ENCODE peak calls at places on chromosomes 4 and X, in six cellular contexts. D is GM20000, X is EL, O is T1000, S is iPS-NIHi11, J is left ventricle myocardium inferior. Q is an unnamed sample.

GRCh38 chrX:109716431-109717028 is 16.5 kb downstream of the ACSL4 start:
- DNase-seq in X (no peak), D (no peak), S (no peak), O (no peak), J (no peak), Q (no peak)

GRCh38 chr4:165873298-165874071 is 448 bp downstream of the TLL1 start:
- DNase-seq in X (peak), J (peak), O (no peak), S (peak), D (peak), Q (peak)

GRCh38 chr4:19381068-19381467 is 870.6 kb upstream of the SLIT2 start:
- DNase-seq in D (no peak), O (no peak), J (no peak), S (no peak), X (peak), Q (no peak)

GRCh38 chr4:112819729-112820128 is 182.8 kb downstream of the LARP7 start:
- DNase-seq in S (no peak), J (no peak), X (no peak), O (no peak), D (no peak), Q (no peak)

GRCh38 chr4:153205028-153205648 is 895 bp downstream of the TRIM2 start:
- DNase-seq in J (no peak), D (no peak), X (no peak), S (no peak), O (peak), Q (no peak)

GRCh38 chr4:56240554-56241190 is 146.6 kb downstream of the AASDH start:
- DNase-seq in J (no peak), O (no peak), D (no peak), X (no peak), S (no peak), Q (no peak)

GRCh38 chrX:12973561-12974216 is 1.2 kb upstream of the TMSB4X start:
- DNase-seq in O (no peak), S (no peak), J (peak), D (no peak), X (no peak), Q (no peak)

GRCh38 chr4:41796545-41797210 is 48.2 kb upstream of the PHOX2B start:
- DNase-seq in J (no peak), S (peak), O (no peak), X (no peak), D (no peak), Q (no peak)

GRCh38 chrX:151793886-151794285 is 59.3 kb downstream of the CNGA2 start:
- DNase-seq in S (no peak), D (no peak), J (no peak), O (no peak), X (no peak), Q (no peak)

GRCh38 chrX:25442501-25442900 is 426.7 kb upstream of the ARX start:
- DNase-seq in S (no peak), X (no peak), J (no peak), O (no peak), D (no peak), Q (no peak)

GRCh38 chr4:148288448-148288847 is 153.8 kb downstream of the NR3C2 start:
- DNase-seq in S (no peak), D (no peak), O (no peak), J (peak), X (no peak), Q (no peak)

GRCh38 chr4:66906314-66906713 is 639.0 kb downstream of the CENPC start:
- DNase-seq in J (no peak), X (no peak), S (peak), D (no peak), O (no peak), Q (no peak)

GRCh38 chrX:50609796-50610195 is 139.2 kb upstream of the DGKK start:
- DNase-seq in O (no peak), X (no peak), D (no peak), S (no peak), J (no peak), Q (no peak)